ENCODE peak calls at places on chromosomes 3 and 15, in five cellular contexts. T is H9, Q is neuronal stem cell, K is IMR-90, L is H1. S is an unnamed sample.

GRCh38 chr15:79680721-79681120 is 216.1 kb downstream of the MTHFS start:
- DNase-seq in T (no peak), Q (peak; percentile 56), K (peak; percentile 88), L (no peak), S (no peak)

GRCh38 chr3:63980019-63980418 is 43.3 kb downstream of the PSMD6 start:
- DNase-seq in T (no peak), Q (no peak), K (no peak), L (no peak), S (no peak)

GRCh38 chr3:64008487-64008886 is 14.8 kb downstream of the PSMD6 start:
- DNase-seq in T (no peak), Q (no peak), K (no peak), L (no peak), S (no peak)

GRCh38 chr3:136070334-136070733 is 104.8 kb downstream of the PPP2R3A start:
- DNase-seq in T (no peak), Q (no peak), K (peak; percentile 92), L (no peak), S (peak; percentile 81)

GRCh38 chr3:177574232-177574856 is 377.1 kb upstream of the TBL1XR1 start:
- DNase-seq in T (peak; percentile 55), Q (peak; percentile 54), K (peak; percentile 81), L (no peak), S (no peak)

GRCh38 chr3:121552379-121552778 is 6.6 kb upstream of the POLQ start:
- DNase-seq in T (no peak), Q (no peak), K (no peak), L (no peak), S (no peak)

GRCh38 chr3:170420307-170420821 is 1.7 kb downstream of the CLDN11 start:
- DNase-seq in T (peak; percentile 59), Q (no peak), K (peak; percentile 47), L (no peak), S (no peak)

GRCh38 chr3:129530331-129530761 is 1.9 kb downstream of the RHO start:
- DNase-seq in T (peak; percentile 45), Q (no peak), K (peak; percentile 58), L (peak; percentile 57), S (no peak)

GRCh38 chr3:120418866-120419490 is 31.8 kb downstream of the FSTL1 start:
- DNase-seq in T (peak; percentile 76), Q (peak; percentile 41), K (no peak), L (no peak), S (no peak)

GRCh38 chr3:30710017-30710416 is 103.6 kb downstream of the TGFBR2 start:
- DNase-seq in T (no peak), Q (no peak), K (no peak), L (no peak), S (no peak)

GRCh38 chr15:73712107-73712506 is 27.9 kb downstream of the CD276 start:
- DNase-seq in T (no peak), Q (no peak), K (no peak), L (no peak), S (no peak)

GRCh38 chr15:40845511-40846284 is 1.9 kb downstream of the SPINT1 start:
- DNase-seq in T (peak; percentile 63), Q (no peak), K (no peak), L (no peak), S (peak; percentile 76)

GRCh38 chr3:182959474-182960350 is 20.6 kb downstream of the DCUN1D1 start:
- DNase-seq in T (no peak), Q (peak; percentile 46), K (no peak), L (no peak), S (no peak)

GRCh38 chr15:38994310-38994709 is 429.7 kb upstream of the RASGRP1 start:
- DNase-seq in T (no peak), Q (no peak), K (no peak), L (no peak), S (no peak)

GRCh38 chr3:159764211-159765024 is 224.2 kb upstream of the IL12A start:
- DNase-seq in T (no peak), Q (peak; percentile 61), K (peak; percentile 76), L (peak; percentile 85), S (peak; percentile 78)

GRCh38 chr3:111329370-111329769 is 212.6 kb upstream of the CD96 start:
- DNase-seq in T (no peak), Q (no peak), K (no peak), L (no peak), S (no peak)

GRCh38 chr15:63188247-63188936 is 1.0 kb upstream of the RAB8B start:
- DNase-seq in T (no peak), Q (no peak), K (no peak), L (no peak), S (no peak)

GRCh38 chr3:99410789-99411311 is 227.5 kb upstream of the COL8A1 start:
- DNase-seq in T (no peak), Q (peak; percentile 9), K (peak; percentile 79), L (no peak), S (no peak)

GRCh38 chr15:51366911-51367310 is 25.5 kb downstream of the GLDN start:
- DNase-seq in T (no peak), Q (no peak), K (peak; percentile 52), L (no peak), S (no peak)

GRCh38 chr3:145776782-145777408 is 384.1 kb downstream of the PLOD2 start:
- DNase-seq in T (peak; percentile 49), Q (peak; percentile 39), K (peak; percentile 54), L (peak; percentile 70), S (peak; percentile 66)

GRCh38 chr15:73981761-73982222 is 10.3 kb downstream of the STOML1 start:
- DNase-seq in T (no peak), Q (no peak), K (no peak), L (no peak), S (no peak)

GRCh38 chr15:46309914-46310313 is 675.1 kb downstream of the SQOR start:
- DNase-seq in T (peak; percentile 39), Q (no peak), K (no peak), L (no peak), S (no peak)

DNA sequence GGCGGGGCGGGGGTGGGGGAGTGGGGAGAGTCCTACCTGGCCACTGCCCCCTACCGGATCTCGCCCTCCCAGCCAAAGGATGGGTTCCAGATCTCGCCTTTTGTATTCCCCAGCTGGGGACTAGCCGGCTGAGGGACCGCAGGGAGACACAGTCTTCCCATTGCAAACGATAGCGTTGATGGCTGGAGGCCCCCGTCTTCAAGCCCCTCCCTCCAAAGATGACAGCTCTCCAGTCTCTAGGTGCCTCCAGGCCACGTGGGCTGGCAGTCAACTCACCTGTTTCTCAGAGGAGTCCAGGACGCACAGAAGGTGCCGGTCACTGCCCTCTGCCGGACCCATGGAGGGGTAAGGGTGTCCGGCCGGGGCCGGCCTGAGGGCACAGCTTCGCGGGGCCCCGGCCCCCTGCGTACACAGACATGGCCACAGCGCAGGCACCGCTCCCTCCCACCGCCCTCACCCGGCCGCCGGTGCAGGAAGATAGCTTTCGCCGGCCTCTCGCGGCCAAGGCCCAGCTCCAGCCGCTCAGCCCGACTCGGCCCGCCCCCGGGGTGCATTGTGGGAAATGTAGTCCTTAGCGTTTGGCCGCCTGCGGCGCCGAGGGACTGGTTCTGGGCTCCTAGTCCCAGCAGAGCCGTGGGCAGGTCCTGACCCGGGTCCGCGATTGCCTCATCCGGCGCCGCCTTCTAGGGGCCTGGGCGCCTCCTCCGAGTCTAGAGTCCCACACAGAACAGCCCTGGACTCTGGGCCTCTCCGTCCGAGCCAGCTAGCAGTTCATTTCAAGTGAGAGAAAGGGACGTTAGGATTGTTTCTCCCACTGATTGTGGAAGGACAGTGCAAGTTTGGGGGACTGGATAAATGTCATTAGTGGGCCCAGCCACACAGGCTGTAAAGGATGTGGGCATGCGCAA is at the start of gene MON1A:
- DNase-seq in T (peak; percentile 97), Q (peak; percentile 86), K (peak; percentile 82), L (peak; percentile 100), S (peak; percentile 98)
- H4K91ac ChIP-seq in T (no peak within 1 kb of the TSS), Q (no peak within 1 kb of the TSS), K (peak within 1 kb of the TSS; percentile 97), L (peak within 1 kb of the TSS; percentile 5), S (peak within 1 kb of the TSS; percentile 72)

GRCh38 chr3:197002701-197003454 is 26.7 kb downstream of the MELTF start:
- DNase-seq in T (peak; percentile 55), Q (peak; percentile 63), K (peak; percentile 52), L (peak; percentile 81), S (peak; percentile 76)
- H4K91ac ChIP-seq in T (no peak overlapping the region), Q (no peak overlapping the region), K (no peak overlapping the region), L (no peak overlapping the region), S (peak overlapping the region; percentile 87)

GRCh38 chr3:20076296-20076997 is 36.2 kb downstream of the KAT2B start:
- DNase-seq in T (no peak), Q (no peak), K (peak; percentile 5), L (no peak), S (no peak)

GRCh38 chr3:20080956-20081554 is 40.8 kb downstream of the KAT2B start:
- DNase-seq in T (no peak), Q (no peak), K (peak; percentile 6), L (no peak), S (no peak)

GRCh38 chr3:20077054-20077453 is 36.8 kb downstream of the KAT2B start:
- DNase-seq in T (no peak), Q (no peak), K (no peak), L (no peak), S (no peak)

GRCh38 chr3:20078194-20078709 is 38.0 kb downstream of the KAT2B start:
- DNase-seq in T (no peak), Q (no peak), K (no peak), L (no peak), S (no peak)

GRCh38 chr3:20079621-20080020 is 39.4 kb downstream of the KAT2B start:
- DNase-seq in T (no peak), Q (no peak), K (no peak), L (no peak), S (no peak)
- H4K91ac ChIP-seq in T (no peak overlapping the region), Q (no peak overlapping the region), K (no peak overlapping the region), L (no peak overlapping the region), S (no peak overlapping the region)

GRCh38 chr15:89412906-89413411 is 78.3 kb upstream of the POLG start:
- DNase-seq in T (no peak), Q (peak; percentile 78), K (no peak), L (no peak), S (no peak)
- H4K91ac ChIP-seq in T (no peak overlapping the region), Q (no peak overlapping the region), K (no peak overlapping the region), L (no peak overlapping the region), S (no peak overlapping the region)